ENCODE peak calls at places on chromosomes 12 and 14, in six cellular contexts. One of them, this sample, is unnamed.

GRCh38 chr12:45435945-45436710 is 220.2 kb downstream of the ANO6 start:
- DNase-seq in cardiac fibroblast: no peak
- DNase-seq in NCI-H774: no peak
- DNase-seq in naive thymus-derived CD4-positive, alpha-beta T cell: no peak
- DNase-seq in GM04503: no peak
- DNase-seq in nephron progenitor cell: no peak
- DNase-seq in this sample: no peak

GRCh38 chr14:101732128-101732527 is 29.4 kb upstream of the PPP2R5C start:
- DNase-seq in GM04503: no peak
- DNase-seq in NCI-H774: no peak
- DNase-seq in nephron progenitor cell: no peak
- DNase-seq in cardiac fibroblast: peak
- DNase-seq in naive thymus-derived CD4-positive, alpha-beta T cell: no peak
- DNase-seq in this sample: no peak

GRCh38 chr14:92462568-92462967 is 51.0 kb upstream of the RIN3 start:
- DNase-seq in nephron progenitor cell: no peak
- DNase-seq in NCI-H774: no peak
- DNase-seq in GM04503: no peak
- DNase-seq in naive thymus-derived CD4-positive, alpha-beta T cell: no peak
- DNase-seq in cardiac fibroblast: no peak
- DNase-seq in this sample: no peak

GRCh38 chr14:91115986-91116385 is 2.1 kb downstream of the DGLUCY start:
- DNase-seq in cardiac fibroblast: no peak
- DNase-seq in GM04503: no peak
- DNase-seq in nephron progenitor cell: no peak
- DNase-seq in naive thymus-derived CD4-positive, alpha-beta T cell: no peak
- DNase-seq in NCI-H774: no peak
- DNase-seq in this sample: no peak

GRCh38 chr14:69673578-69674305 is 62.3 kb downstream of the SUSD6 start:
- DNase-seq in GM04503: no peak
- DNase-seq in nephron progenitor cell: no peak
- DNase-seq in cardiac fibroblast: no peak
- DNase-seq in NCI-H774: no peak
- DNase-seq in naive thymus-derived CD4-positive, alpha-beta T cell: no peak
- DNase-seq in this sample: no peak

GRCh38 chr12:119512772-119513497 is 80.6 kb upstream of the TMEM233 start:
- DNase-seq in cardiac fibroblast: peak
- DNase-seq in naive thymus-derived CD4-positive, alpha-beta T cell: no peak
- DNase-seq in nephron progenitor cell: peak
- DNase-seq in GM04503: no peak
- DNase-seq in NCI-H774: no peak
- DNase-seq in this sample: no peak

GRCh38 chr12:69437073-69437472 is 33.1 kb upstream of the FRS2 start:
- DNase-seq in cardiac fibroblast: no peak
- DNase-seq in NCI-H774: no peak
- DNase-seq in GM04503: no peak
- DNase-seq in nephron progenitor cell: no peak
- DNase-seq in naive thymus-derived CD4-positive, alpha-beta T cell: no peak
- DNase-seq in this sample: no peak

GRCh38 chr12:87231818-87232217 is 797.4 kb downstream of the C12orf50 start:
- DNase-seq in cardiac fibroblast: no peak
- DNase-seq in nephron progenitor cell: no peak
- DNase-seq in GM04503: no peak
- DNase-seq in NCI-H774: no peak
- DNase-seq in naive thymus-derived CD4-positive, alpha-beta T cell: no peak
- DNase-seq in this sample: no peak

GRCh38 chr14:47039336-47039735 is 387.8 kb upstream of the RPL10L start:
- DNase-seq in cardiac fibroblast: no peak
- DNase-seq in nephron progenitor cell: no peak
- DNase-seq in NCI-H774: no peak
- DNase-seq in naive thymus-derived CD4-positive, alpha-beta T cell: no peak
- DNase-seq in GM04503: no peak
- DNase-seq in this sample: no peak

GRCh38 chr12:111112699-111113098 is 192.3 kb upstream of the MYL2 start:
- DNase-seq in GM04503: no peak
- DNase-seq in NCI-H774: no peak
- DNase-seq in naive thymus-derived CD4-positive, alpha-beta T cell: no peak
- DNase-seq in cardiac fibroblast: no peak
- DNase-seq in nephron progenitor cell: no peak
- DNase-seq in this sample: no peak

GRCh38 chr14:102930138-102930752 is 7.8 kb downstream of the AMN start:
- DNase-seq in naive thymus-derived CD4-positive, alpha-beta T cell: peak
- DNase-seq in GM04503: no peak
- DNase-seq in NCI-H774: no peak
- DNase-seq in nephron progenitor cell: peak
- DNase-seq in cardiac fibroblast: no peak
- DNase-seq in this sample: no peak

GRCh38 chr14:39369029-39369428 is 63.2 kb downstream of the FBXO33 start:
- DNase-seq in naive thymus-derived CD4-positive, alpha-beta T cell: no peak
- DNase-seq in GM04503: no peak
- DNase-seq in cardiac fibroblast: no peak
- DNase-seq in nephron progenitor cell: no peak
- DNase-seq in NCI-H774: no peak
- DNase-seq in this sample: no peak

GRCh38 chr14:95419569-95419968 is 96.9 kb downstream of the SYNE3 start:
- DNase-seq in NCI-H774: no peak
- DNase-seq in cardiac fibroblast: no peak
- DNase-seq in GM04503: no peak
- DNase-seq in nephron progenitor cell: no peak
- DNase-seq in naive thymus-derived CD4-positive, alpha-beta T cell: no peak
- DNase-seq in this sample: no peak

GRCh38 chr14:63300854-63301253 is 17.9 kb downstream of the GPHB5 start:
- DNase-seq in nephron progenitor cell: no peak
- DNase-seq in cardiac fibroblast: no peak
- DNase-seq in GM04503: no peak
- DNase-seq in naive thymus-derived CD4-positive, alpha-beta T cell: no peak
- DNase-seq in NCI-H774: no peak
- DNase-seq in this sample: no peak